ENCODE peak calls at places on chromosome 4, in six cellular contexts. One of them, this sample, is unnamed.

GRCh38 chr4:10808591-10808990 is 124.0 kb upstream of the CLNK start:
- DNase-seq in foreskin fibroblast: peak
- DNase-seq in transverse colon: no peak
- DNase-seq in body of pancreas: no peak
- DNase-seq in hepatocyte: peak
- DNase-seq in IMR-90: peak
- DNase-seq in this sample: no peak

GRCh38 chr4:88522702-88523324 is 763 bp downstream of the PYURF start:
- DNase-seq in transverse colon: peak
- DNase-seq in foreskin fibroblast: peak
- DNase-seq in IMR-90: peak
- DNase-seq in body of pancreas: peak
- DNase-seq in hepatocyte: peak
- DNase-seq in this sample: no peak

GRCh38 chr4:103484521-103484920 is 235.3 kb downstream of the TACR3 start:
- DNase-seq in body of pancreas: no peak
- DNase-seq in hepatocyte: no peak
- DNase-seq in foreskin fibroblast: no peak
- DNase-seq in transverse colon: no peak
- DNase-seq in IMR-90: no peak
- DNase-seq in this sample: no peak

GRCh38 chr4:94826206-94826605 is 68.5 kb downstream of the BMPR1B start:
- DNase-seq in foreskin fibroblast: no peak
- DNase-seq in transverse colon: no peak
- DNase-seq in IMR-90: no peak
- DNase-seq in hepatocyte: no peak
- DNase-seq in body of pancreas: no peak
- DNase-seq in this sample: no peak

GRCh38 chr4:68864438-68865177 is 48.8 kb downstream of the UGT2B10 start:
- DNase-seq in transverse colon: peak
- DNase-seq in hepatocyte: peak
- DNase-seq in foreskin fibroblast: no peak
- DNase-seq in body of pancreas: peak
- DNase-seq in IMR-90: no peak
- DNase-seq in this sample: no peak

GRCh38 chr4:162497564-162498167 is 333.9 kb upstream of the FSTL5 start:
- DNase-seq in foreskin fibroblast: peak
- DNase-seq in hepatocyte: peak
- DNase-seq in IMR-90: peak
- DNase-seq in transverse colon: no peak
- DNase-seq in body of pancreas: no peak
- DNase-seq in this sample: no peak

GRCh38 chr4:142721187-142721586 is 124.9 kb downstream of the INPP4B start:
- DNase-seq in IMR-90: peak
- DNase-seq in transverse colon: no peak
- DNase-seq in body of pancreas: no peak
- DNase-seq in hepatocyte: no peak
- DNase-seq in foreskin fibroblast: peak
- DNase-seq in this sample: no peak

GRCh38 chr4:8189551-8190466 is 9.3 kb upstream of the SH3TC1 start:
- DNase-seq in foreskin fibroblast: no peak
- DNase-seq in IMR-90: no peak
- DNase-seq in hepatocyte: no peak
- DNase-seq in transverse colon: no peak
- DNase-seq in body of pancreas: no peak
- DNase-seq in this sample: no peak

GRCh38 chr4:38470708-38471262 is 193.2 kb upstream of the KLF3 start:
- DNase-seq in foreskin fibroblast: no peak
- DNase-seq in body of pancreas: no peak
- DNase-seq in transverse colon: no peak
- DNase-seq in hepatocyte: no peak
- DNase-seq in IMR-90: no peak
- DNase-seq in this sample: no peak

GRCh38 chr4:40750461-40751258 is 905 bp downstream of the NSUN7 start:
- DNase-seq in foreskin fibroblast: peak
- DNase-seq in IMR-90: no peak
- DNase-seq in body of pancreas: peak
- DNase-seq in hepatocyte: peak
- DNase-seq in transverse colon: peak
- DNase-seq in this sample: no peak

GRCh38 chr4:113145519-113146291 is 96.3 kb downstream of the ANK2 start:
- DNase-seq in transverse colon: no peak
- DNase-seq in hepatocyte: no peak
- DNase-seq in IMR-90: no peak
- DNase-seq in foreskin fibroblast: no peak
- DNase-seq in body of pancreas: no peak
- DNase-seq in this sample: no peak

GRCh38 chr4:1080432-1080831 is 32.9 kb downstream of the RNF212 start:
- DNase-seq in transverse colon: no peak
- DNase-seq in hepatocyte: no peak
- DNase-seq in foreskin fibroblast: no peak
- DNase-seq in body of pancreas: no peak
- DNase-seq in IMR-90: no peak
- DNase-seq in this sample: no peak

GRCh38 chr4:2651998-2652397 is 104.1 kb downstream of the TNIP2 start:
- DNase-seq in IMR-90: no peak
- DNase-seq in hepatocyte: no peak
- DNase-seq in foreskin fibroblast: no peak
- DNase-seq in transverse colon: no peak
- DNase-seq in body of pancreas: no peak
- DNase-seq in this sample: no peak

GRCh38 chr4:110193822-110194761 is 4.3 kb downstream of the ELOVL6 start:
- DNase-seq in hepatocyte: peak
- DNase-seq in IMR-90: peak
- DNase-seq in transverse colon: peak
- DNase-seq in foreskin fibroblast: peak
- DNase-seq in body of pancreas: peak
- DNase-seq in this sample: peak

GRCh38 chr4:71664366-71664765 is 119.5 kb downstream of the GC start:
- DNase-seq in IMR-90: no peak
- DNase-seq in transverse colon: no peak
- DNase-seq in body of pancreas: no peak
- DNase-seq in foreskin fibroblast: no peak
- DNase-seq in hepatocyte: no peak
- DNase-seq in this sample: no peak

GRCh38 chr4:129378346-129378745 is 282.4 kb downstream of the C4orf33 start:
- DNase-seq in hepatocyte: no peak
- DNase-seq in transverse colon: no peak
- DNase-seq in foreskin fibroblast: no peak
- DNase-seq in IMR-90: no peak
- DNase-seq in body of pancreas: no peak
- DNase-seq in this sample: no peak

GRCh38 chr4:5734841-5735240 is 23.8 kb downstream of the EVC start:
- DNase-seq in hepatocyte: no peak
- DNase-seq in body of pancreas: no peak
- DNase-seq in transverse colon: no peak
- DNase-seq in foreskin fibroblast: no peak
- DNase-seq in IMR-90: no peak
- DNase-seq in this sample: no peak

GRCh38 chr4:10153161-10153560 is 36.6 kb upstream of the WDR1 start:
- DNase-seq in hepatocyte: no peak
- DNase-seq in IMR-90: no peak
- DNase-seq in body of pancreas: no peak
- DNase-seq in transverse colon: no peak
- DNase-seq in foreskin fibroblast: no peak
- DNase-seq in this sample: no peak

GRCh38 chr4:98939892-98940298 is 11.0 kb upstream of the EIF4E start:
- DNase-seq in transverse colon: no peak
- DNase-seq in body of pancreas: no peak
- DNase-seq in hepatocyte: peak
- DNase-seq in IMR-90: peak
- DNase-seq in foreskin fibroblast: peak
- DNase-seq in this sample: no peak

GRCh38 chr4:92163348-92163747 is 140.4 kb upstream of the GRID2 start:
- DNase-seq in body of pancreas: no peak
- DNase-seq in foreskin fibroblast: peak
- DNase-seq in hepatocyte: no peak
- DNase-seq in transverse colon: no peak
- DNase-seq in IMR-90: peak
- DNase-seq in this sample: no peak

GRCh38 chr4:100162027-100162685 is 28.1 kb downstream of the DDIT4L start:
- DNase-seq in transverse colon: no peak
- DNase-seq in foreskin fibroblast: no peak
- DNase-seq in hepatocyte: no peak
- DNase-seq in IMR-90: no peak
- DNase-seq in body of pancreas: no peak
- DNase-seq in this sample: no peak

GRCh38 chr4:145012841-145013240 is 85.2 kb downstream of the ANAPC10 start:
- DNase-seq in transverse colon: no peak
- DNase-seq in body of pancreas: no peak
- DNase-seq in IMR-90: peak
- DNase-seq in foreskin fibroblast: peak
- DNase-seq in hepatocyte: no peak
- DNase-seq in this sample: no peak

GRCh38 chr4:148243837-148244236 is 198.4 kb downstream of the NR3C2 start:
- DNase-seq in body of pancreas: no peak
- DNase-seq in foreskin fibroblast: no peak
- DNase-seq in transverse colon: no peak
- DNase-seq in IMR-90: no peak
- DNase-seq in hepatocyte: no peak
- DNase-seq in this sample: no peak

GRCh38 chr4:66169341-66169740 is 499.1 kb upstream of the EPHA5 start:
- DNase-seq in transverse colon: no peak
- DNase-seq in foreskin fibroblast: no peak
- DNase-seq in body of pancreas: no peak
- DNase-seq in hepatocyte: no peak
- DNase-seq in IMR-90: no peak
- DNase-seq in this sample: no peak

GRCh38 chr4:79498282-79498681 is 90.3 kb upstream of the GK2 start:
- DNase-seq in hepatocyte: no peak
- DNase-seq in foreskin fibroblast: no peak
- DNase-seq in body of pancreas: no peak
- DNase-seq in IMR-90: no peak
- DNase-seq in transverse colon: no peak
- DNase-seq in this sample: no peak

GRCh38 chr4:96525901-96526300 is 686.0 kb downstream of the PDHA2 start:
- DNase-seq in foreskin fibroblast: no peak
- DNase-seq in body of pancreas: no peak
- DNase-seq in hepatocyte: no peak
- DNase-seq in IMR-90: no peak
- DNase-seq in transverse colon: no peak
- DNase-seq in this sample: no peak

GRCh38 chr4:91958651-91959050 is 345.1 kb upstream of the GRID2 start:
- DNase-seq in body of pancreas: no peak
- DNase-seq in transverse colon: no peak
- DNase-seq in hepatocyte: peak
- DNase-seq in IMR-90: peak
- DNase-seq in foreskin fibroblast: peak
- DNase-seq in this sample: no peak

GRCh38 chr4:168723569-168723968 is 226.7 kb downstream of the PALLD start:
- DNase-seq in transverse colon: no peak
- DNase-seq in foreskin fibroblast: no peak
- DNase-seq in IMR-90: peak
- DNase-seq in hepatocyte: no peak
- DNase-seq in body of pancreas: no peak
- DNase-seq in this sample: no peak

GRCh38 chr4:141021397-141022194 is 111.7 kb downstream of the RNF150 start:
- DNase-seq in body of pancreas: no peak
- DNase-seq in transverse colon: no peak
- DNase-seq in IMR-90: no peak
- DNase-seq in foreskin fibroblast: peak
- DNase-seq in hepatocyte: no peak
- DNase-seq in this sample: no peak

GRCh38 chr4:151771664-151772063 is 10.9 kb upstream of the GATB start:
- DNase-seq in body of pancreas: no peak
- DNase-seq in IMR-90: no peak
- DNase-seq in foreskin fibroblast: peak
- DNase-seq in transverse colon: no peak
- DNase-seq in hepatocyte: no peak
- DNase-seq in this sample: no peak

GRCh38 chr4:2934077-2934812 is 29.0 kb downstream of the NOP14 start:
- DNase-seq in IMR-90: peak
- DNase-seq in transverse colon: peak
- DNase-seq in body of pancreas: peak
- DNase-seq in hepatocyte: peak
- DNase-seq in foreskin fibroblast: peak
- DNase-seq in this sample: no peak

GRCh38 chr4:99414401-99414800 is 20.7 kb downstream of the ADH7 start:
- DNase-seq in foreskin fibroblast: peak
- DNase-seq in body of pancreas: no peak
- DNase-seq in transverse colon: no peak
- DNase-seq in IMR-90: no peak
- DNase-seq in hepatocyte: no peak
- DNase-seq in this sample: no peak

GRCh38 chr4:185520119-185520518 is 15.2 kb downstream of the PDLIM3 start:
- DNase-seq in foreskin fibroblast: peak
- DNase-seq in hepatocyte: peak
- DNase-seq in transverse colon: no peak
- DNase-seq in IMR-90: peak
- DNase-seq in body of pancreas: no peak
- DNase-seq in this sample: no peak

GRCh38 chr4:179867300-179867878 is 2375.8 kb upstream of the TENM3 start:
- DNase-seq in transverse colon: peak
- DNase-seq in body of pancreas: peak
- DNase-seq in foreskin fibroblast: no peak
- DNase-seq in hepatocyte: peak
- DNase-seq in IMR-90: peak
- DNase-seq in this sample: no peak
- TF ChIP-seq CTCF in transverse colon: peak
- TF ChIP-seq CTCF in body of pancreas: peak
- TF ChIP-seq CTCF in foreskin fibroblast: peak
- TF ChIP-seq CTCF in hepatocyte: peak
- TF ChIP-seq CTCF in IMR-90: peak
- TF ChIP-seq CTCF in this sample: peak

DNA sequence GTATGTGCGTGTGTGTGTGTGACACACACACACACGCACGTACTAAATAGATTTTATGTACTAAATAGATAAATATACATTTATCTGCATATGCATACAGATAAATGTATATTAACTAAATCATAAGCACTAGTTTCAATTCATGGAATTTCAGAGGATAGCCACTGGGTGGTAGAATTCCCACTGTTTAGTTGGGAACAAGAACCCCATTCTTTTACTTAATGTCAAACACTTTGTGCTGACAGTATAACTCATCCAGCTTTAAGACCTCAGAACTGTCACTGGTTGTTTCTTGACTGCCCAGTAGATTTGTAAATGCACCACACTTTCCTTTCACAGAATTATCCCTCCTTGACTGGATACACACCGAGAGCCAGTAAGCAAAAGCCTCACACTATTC is 32.5 kb downstream of the PPARGC1A start:
- DNase-seq in transverse colon: no peak
- DNase-seq in body of pancreas: no peak
- DNase-seq in IMR-90: peak
- DNase-seq in hepatocyte: no peak
- DNase-seq in foreskin fibroblast: peak
- DNase-seq in this sample: no peak
- TF ChIP-seq CTCF in transverse colon: peak
- TF ChIP-seq CTCF in body of pancreas: no peak
- TF ChIP-seq CTCF in IMR-90: peak
- TF ChIP-seq CTCF in hepatocyte: peak
- TF ChIP-seq CTCF in foreskin fibroblast: peak
- TF ChIP-seq CTCF in this sample: peak

GRCh38 chr4:13966241-13967195 is 339.0 kb upstream of the BOD1L1 start:
- DNase-seq in IMR-90: peak
- DNase-seq in hepatocyte: no peak
- DNase-seq in transverse colon: no peak
- DNase-seq in body of pancreas: no peak
- DNase-seq in foreskin fibroblast: peak
- DNase-seq in this sample: no peak
- TF ChIP-seq CTCF in IMR-90: peak
- TF ChIP-seq CTCF in hepatocyte: no peak
- TF ChIP-seq CTCF in transverse colon: no peak
- TF ChIP-seq CTCF in body of pancreas: no peak
- TF ChIP-seq CTCF in foreskin fibroblast: peak
- TF ChIP-seq CTCF in this sample: no peak

GRCh38 chr4:137531121-137531520 is 1.2 kb downstream of the PCDH18 start:
- DNase-seq in hepatocyte: peak
- DNase-seq in body of pancreas: no peak
- DNase-seq in foreskin fibroblast: peak
- DNase-seq in IMR-90: peak
- DNase-seq in transverse colon: no peak
- DNase-seq in this sample: no peak
- TF ChIP-seq CTCF in hepatocyte: peak
- TF ChIP-seq CTCF in body of pancreas: no peak
- TF ChIP-seq CTCF in foreskin fibroblast: peak
- TF ChIP-seq CTCF in IMR-90: peak
- TF ChIP-seq CTCF in transverse colon: no peak
- TF ChIP-seq CTCF in this sample: peak